ENCODE peak calls at places on chromosomes 12 and 14, in ten cellular contexts. One of them, this sample, is unnamed.

GRCh38 chr12:53380104-53380796 is at the start of gene SP1:
- DNase-seq in astrocyte of the cerebellum: peak; percentile 82
- DNase-seq in activated CD4-positive, alpha-beta T cell treated with anti-CD3 and anti-CD28 coated beads, Interleukin-2, amount 50 U/mL, for 1 hour: peak; percentile 99
- DNase-seq in lower leg skin: peak; percentile 100
- DNase-seq in HL-60: peak; percentile 88
- DNase-seq in bronchial epithelial cell: peak; percentile 77
- DNase-seq in HCT116: peak; percentile 82
- DNase-seq in stimulated activated CD4-positive, alpha-beta T cell treated with anti-CD3 and anti-CD28 coated beads, TNF-alpha, amount 100 ng/mL, for 48 hours: peak; percentile 85
- DNase-seq in iPS-NIHi11: peak; percentile 85
- DNase-seq in BJ: no peak
- DNase-seq in this sample: peak; percentile 60

GRCh38 chr12:20007331-20007730 is 361.0 kb upstream of the PDE3A start:
- DNase-seq in astrocyte of the cerebellum: no peak
- DNase-seq in activated CD4-positive, alpha-beta T cell treated with anti-CD3 and anti-CD28 coated beads, Interleukin-2, amount 50 U/mL, for 1 hour: no peak
- DNase-seq in lower leg skin: no peak
- DNase-seq in HL-60: no peak
- DNase-seq in bronchial epithelial cell: no peak
- DNase-seq in HCT116: no peak
- DNase-seq in stimulated activated CD4-positive, alpha-beta T cell treated with anti-CD3 and anti-CD28 coated beads, TNF-alpha, amount 100 ng/mL, for 48 hours: no peak
- DNase-seq in iPS-NIHi11: no peak
- DNase-seq in BJ: peak; percentile 70
- DNase-seq in this sample: no peak

GRCh38 chr14:51295666-51296263 is 55.7 kb downstream of the TMX1 start:
- DNase-seq in astrocyte of the cerebellum: no peak
- DNase-seq in activated CD4-positive, alpha-beta T cell treated with anti-CD3 and anti-CD28 coated beads, Interleukin-2, amount 50 U/mL, for 1 hour: no peak
- DNase-seq in lower leg skin: no peak
- DNase-seq in HL-60: no peak
- DNase-seq in bronchial epithelial cell: peak; percentile 74
- DNase-seq in HCT116: no peak
- DNase-seq in stimulated activated CD4-positive, alpha-beta T cell treated with anti-CD3 and anti-CD28 coated beads, TNF-alpha, amount 100 ng/mL, for 48 hours: no peak
- DNase-seq in iPS-NIHi11: no peak
- DNase-seq in BJ: no peak
- DNase-seq in this sample: no peak

GRCh38 chr12:120914794-120915193 is 10.6 kb upstream of the SPPL3 start:
- DNase-seq in astrocyte of the cerebellum: no peak
- DNase-seq in activated CD4-positive, alpha-beta T cell treated with anti-CD3 and anti-CD28 coated beads, Interleukin-2, amount 50 U/mL, for 1 hour: no peak
- DNase-seq in lower leg skin: no peak
- DNase-seq in HL-60: no peak
- DNase-seq in bronchial epithelial cell: peak; percentile 99
- DNase-seq in HCT116: no peak
- DNase-seq in stimulated activated CD4-positive, alpha-beta T cell treated with anti-CD3 and anti-CD28 coated beads, TNF-alpha, amount 100 ng/mL, for 48 hours: no peak
- DNase-seq in iPS-NIHi11: no peak
- DNase-seq in BJ: no peak
- DNase-seq in this sample: no peak

GRCh38 chr12:70831538-70831937 is 89.0 kb downstream of the PTPRR start:
- DNase-seq in astrocyte of the cerebellum: no peak
- DNase-seq in activated CD4-positive, alpha-beta T cell treated with anti-CD3 and anti-CD28 coated beads, Interleukin-2, amount 50 U/mL, for 1 hour: no peak
- DNase-seq in lower leg skin: no peak
- DNase-seq in HL-60: no peak
- DNase-seq in bronchial epithelial cell: peak; percentile 68
- DNase-seq in HCT116: peak; percentile 21
- DNase-seq in stimulated activated CD4-positive, alpha-beta T cell treated with anti-CD3 and anti-CD28 coated beads, TNF-alpha, amount 100 ng/mL, for 48 hours: no peak
- DNase-seq in iPS-NIHi11: no peak
- DNase-seq in BJ: no peak
- DNase-seq in this sample: no peak

GRCh38 chr12:19402743-19403400 is 36.4 kb upstream of the AEBP2 start:
- DNase-seq in astrocyte of the cerebellum: no peak
- DNase-seq in activated CD4-positive, alpha-beta T cell treated with anti-CD3 and anti-CD28 coated beads, Interleukin-2, amount 50 U/mL, for 1 hour: no peak
- DNase-seq in lower leg skin: no peak
- DNase-seq in HL-60: no peak
- DNase-seq in bronchial epithelial cell: peak; percentile 31
- DNase-seq in HCT116: no peak
- DNase-seq in stimulated activated CD4-positive, alpha-beta T cell treated with anti-CD3 and anti-CD28 coated beads, TNF-alpha, amount 100 ng/mL, for 48 hours: no peak
- DNase-seq in iPS-NIHi11: no peak
- DNase-seq in BJ: no peak
- DNase-seq in this sample: no peak

GRCh38 chr12:9134981-9135628 is 19.4 kb upstream of the A2M start:
- DNase-seq in astrocyte of the cerebellum: no peak
- DNase-seq in activated CD4-positive, alpha-beta T cell treated with anti-CD3 and anti-CD28 coated beads, Interleukin-2, amount 50 U/mL, for 1 hour: no peak
- DNase-seq in lower leg skin: no peak
- DNase-seq in HL-60: peak; percentile 26
- DNase-seq in bronchial epithelial cell: peak; percentile 22
- DNase-seq in HCT116: peak; percentile 8
- DNase-seq in stimulated activated CD4-positive, alpha-beta T cell treated with anti-CD3 and anti-CD28 coated beads, TNF-alpha, amount 100 ng/mL, for 48 hours: no peak
- DNase-seq in iPS-NIHi11: no peak
- DNase-seq in BJ: no peak
- DNase-seq in this sample: no peak

GRCh38 chr12:106980944-106981343 is 6.0 kb downstream of the MTERF2 start:
- DNase-seq in astrocyte of the cerebellum: no peak
- DNase-seq in activated CD4-positive, alpha-beta T cell treated with anti-CD3 and anti-CD28 coated beads, Interleukin-2, amount 50 U/mL, for 1 hour: no peak
- DNase-seq in lower leg skin: no peak
- DNase-seq in HL-60: no peak
- DNase-seq in bronchial epithelial cell: no peak
- DNase-seq in HCT116: no peak
- DNase-seq in stimulated activated CD4-positive, alpha-beta T cell treated with anti-CD3 and anti-CD28 coated beads, TNF-alpha, amount 100 ng/mL, for 48 hours: no peak
- DNase-seq in iPS-NIHi11: no peak
- DNase-seq in BJ: no peak
- DNase-seq in this sample: no peak

GRCh38 chr12:42904683-42905418 is 315.3 kb upstream of the PRICKLE1 start:
- DNase-seq in astrocyte of the cerebellum: no peak
- DNase-seq in activated CD4-positive, alpha-beta T cell treated with anti-CD3 and anti-CD28 coated beads, Interleukin-2, amount 50 U/mL, for 1 hour: no peak
- DNase-seq in lower leg skin: no peak
- DNase-seq in HL-60: no peak
- DNase-seq in bronchial epithelial cell: no peak
- DNase-seq in HCT116: no peak
- DNase-seq in stimulated activated CD4-positive, alpha-beta T cell treated with anti-CD3 and anti-CD28 coated beads, TNF-alpha, amount 100 ng/mL, for 48 hours: no peak
- DNase-seq in iPS-NIHi11: no peak
- DNase-seq in BJ: no peak
- DNase-seq in this sample: no peak

GRCh38 chr12:89756638-89757321 is 48.1 kb upstream of the ATP2B1 start:
- DNase-seq in astrocyte of the cerebellum: peak; percentile 89
- DNase-seq in activated CD4-positive, alpha-beta T cell treated with anti-CD3 and anti-CD28 coated beads, Interleukin-2, amount 50 U/mL, for 1 hour: no peak
- DNase-seq in lower leg skin: no peak
- DNase-seq in HL-60: peak; percentile 92
- DNase-seq in bronchial epithelial cell: peak; percentile 100
- DNase-seq in HCT116: peak; percentile 89
- DNase-seq in stimulated activated CD4-positive, alpha-beta T cell treated with anti-CD3 and anti-CD28 coated beads, TNF-alpha, amount 100 ng/mL, for 48 hours: no peak
- DNase-seq in iPS-NIHi11: no peak
- DNase-seq in BJ: peak; percentile 98
- DNase-seq in this sample: peak; percentile 64

GRCh38 chr12:21696603-21697002 is 39.0 kb upstream of the LDHB start:
- DNase-seq in astrocyte of the cerebellum: no peak
- DNase-seq in activated CD4-positive, alpha-beta T cell treated with anti-CD3 and anti-CD28 coated beads, Interleukin-2, amount 50 U/mL, for 1 hour: no peak
- DNase-seq in lower leg skin: no peak
- DNase-seq in HL-60: no peak
- DNase-seq in bronchial epithelial cell: no peak
- DNase-seq in HCT116: no peak
- DNase-seq in stimulated activated CD4-positive, alpha-beta T cell treated with anti-CD3 and anti-CD28 coated beads, TNF-alpha, amount 100 ng/mL, for 48 hours: no peak
- DNase-seq in iPS-NIHi11: no peak
- DNase-seq in BJ: no peak
- DNase-seq in this sample: no peak

GRCh38 chr12:32312049-32312670 is 87.2 kb upstream of the FGD4 start:
- DNase-seq in astrocyte of the cerebellum: peak; percentile 70
- DNase-seq in activated CD4-positive, alpha-beta T cell treated with anti-CD3 and anti-CD28 coated beads, Interleukin-2, amount 50 U/mL, for 1 hour: no peak
- DNase-seq in lower leg skin: no peak
- DNase-seq in HL-60: peak; percentile 7
- DNase-seq in bronchial epithelial cell: peak; percentile 65
- DNase-seq in HCT116: peak; percentile 55
- DNase-seq in stimulated activated CD4-positive, alpha-beta T cell treated with anti-CD3 and anti-CD28 coated beads, TNF-alpha, amount 100 ng/mL, for 48 hours: no peak
- DNase-seq in iPS-NIHi11: peak; percentile 58
- DNase-seq in BJ: peak; percentile 30
- DNase-seq in this sample: no peak

GRCh38 chr12:110704750-110705149 is 15.8 kb upstream of the HVCN1 start:
- DNase-seq in astrocyte of the cerebellum: no peak
- DNase-seq in activated CD4-positive, alpha-beta T cell treated with anti-CD3 and anti-CD28 coated beads, Interleukin-2, amount 50 U/mL, for 1 hour: no peak
- DNase-seq in lower leg skin: no peak
- DNase-seq in HL-60: no peak
- DNase-seq in bronchial epithelial cell: peak; percentile 33
- DNase-seq in HCT116: peak; percentile 60
- DNase-seq in stimulated activated CD4-positive, alpha-beta T cell treated with anti-CD3 and anti-CD28 coated beads, TNF-alpha, amount 100 ng/mL, for 48 hours: no peak
- DNase-seq in iPS-NIHi11: peak; percentile 55
- DNase-seq in BJ: no peak
- DNase-seq in this sample: no peak

GRCh38 chr12:2244013-2244861 is 191.4 kb downstream of the CACNA1C start:
- DNase-seq in astrocyte of the cerebellum: peak; percentile 95
- DNase-seq in activated CD4-positive, alpha-beta T cell treated with anti-CD3 and anti-CD28 coated beads, Interleukin-2, amount 50 U/mL, for 1 hour: no peak
- DNase-seq in lower leg skin: no peak
- DNase-seq in HL-60: no peak
- DNase-seq in bronchial epithelial cell: peak; percentile 5
- DNase-seq in HCT116: peak; percentile 2
- DNase-seq in stimulated activated CD4-positive, alpha-beta T cell treated with anti-CD3 and anti-CD28 coated beads, TNF-alpha, amount 100 ng/mL, for 48 hours: no peak
- DNase-seq in iPS-NIHi11: peak; percentile 51
- DNase-seq in BJ: peak; percentile 69
- DNase-seq in this sample: no peak

GRCh38 chr12:14264777-14265176 is 100.7 kb upstream of the ATF7IP start:
- DNase-seq in astrocyte of the cerebellum: no peak
- DNase-seq in activated CD4-positive, alpha-beta T cell treated with anti-CD3 and anti-CD28 coated beads, Interleukin-2, amount 50 U/mL, for 1 hour: no peak
- DNase-seq in lower leg skin: no peak
- DNase-seq in HL-60: peak; percentile 55
- DNase-seq in bronchial epithelial cell: peak; percentile 71
- DNase-seq in HCT116: no peak
- DNase-seq in stimulated activated CD4-positive, alpha-beta T cell treated with anti-CD3 and anti-CD28 coated beads, TNF-alpha, amount 100 ng/mL, for 48 hours: no peak
- DNase-seq in iPS-NIHi11: no peak
- DNase-seq in BJ: no peak
- DNase-seq in this sample: no peak

GRCh38 chr14:99774526-99775307 is 18.5 kb upstream of the EML1 start:
- DNase-seq in astrocyte of the cerebellum: peak; percentile 58
- DNase-seq in activated CD4-positive, alpha-beta T cell treated with anti-CD3 and anti-CD28 coated beads, Interleukin-2, amount 50 U/mL, for 1 hour: no peak
- DNase-seq in lower leg skin: peak; percentile 86
- DNase-seq in HL-60: peak; percentile 46
- DNase-seq in bronchial epithelial cell: no peak
- DNase-seq in HCT116: no peak
- DNase-seq in stimulated activated CD4-positive, alpha-beta T cell treated with anti-CD3 and anti-CD28 coated beads, TNF-alpha, amount 100 ng/mL, for 48 hours: no peak
- DNase-seq in iPS-NIHi11: no peak
- DNase-seq in BJ: no peak
- DNase-seq in this sample: no peak

GRCh38 chr14:32472512-32473472 is 143.7 kb downstream of the AKAP6 start:
- DNase-seq in astrocyte of the cerebellum: peak; percentile 47
- DNase-seq in activated CD4-positive, alpha-beta T cell treated with anti-CD3 and anti-CD28 coated beads, Interleukin-2, amount 50 U/mL, for 1 hour: no peak
- DNase-seq in lower leg skin: no peak
- DNase-seq in HL-60: no peak
- DNase-seq in bronchial epithelial cell: peak; percentile 79
- DNase-seq in HCT116: no peak
- DNase-seq in stimulated activated CD4-positive, alpha-beta T cell treated with anti-CD3 and anti-CD28 coated beads, TNF-alpha, amount 100 ng/mL, for 48 hours: no peak
- DNase-seq in iPS-NIHi11: peak; percentile 11
- DNase-seq in BJ: peak; percentile 71
- DNase-seq in this sample: no peak

GRCh38 chr12:5201554-5202243 is 158.0 kb downstream of the KCNA5 start:
- DNase-seq in astrocyte of the cerebellum: no peak
- DNase-seq in activated CD4-positive, alpha-beta T cell treated with anti-CD3 and anti-CD28 coated beads, Interleukin-2, amount 50 U/mL, for 1 hour: no peak
- DNase-seq in lower leg skin: no peak
- DNase-seq in HL-60: no peak
- DNase-seq in bronchial epithelial cell: no peak
- DNase-seq in HCT116: no peak
- DNase-seq in stimulated activated CD4-positive, alpha-beta T cell treated with anti-CD3 and anti-CD28 coated beads, TNF-alpha, amount 100 ng/mL, for 48 hours: no peak
- DNase-seq in iPS-NIHi11: peak; percentile 60
- DNase-seq in BJ: no peak
- DNase-seq in this sample: no peak

GRCh38 chr14:33839193-33840076 is 111.4 kb downstream of the EGLN3 start:
- DNase-seq in astrocyte of the cerebellum: peak; percentile 28
- DNase-seq in activated CD4-positive, alpha-beta T cell treated with anti-CD3 and anti-CD28 coated beads, Interleukin-2, amount 50 U/mL, for 1 hour: peak; percentile 53
- DNase-seq in lower leg skin: no peak
- DNase-seq in HL-60: peak; percentile 40
- DNase-seq in bronchial epithelial cell: peak; percentile 33
- DNase-seq in HCT116: peak; percentile 31
- DNase-seq in stimulated activated CD4-positive, alpha-beta T cell treated with anti-CD3 and anti-CD28 coated beads, TNF-alpha, amount 100 ng/mL, for 48 hours: peak; percentile 8
- DNase-seq in iPS-NIHi11: peak; percentile 62
- DNase-seq in BJ: no peak
- DNase-seq in this sample: peak; percentile 30

GRCh38 chr12:49961111-49961922 is at the start of gene AQP5:
- DNase-seq in astrocyte of the cerebellum: no peak
- DNase-seq in activated CD4-positive, alpha-beta T cell treated with anti-CD3 and anti-CD28 coated beads, Interleukin-2, amount 50 U/mL, for 1 hour: no peak
- DNase-seq in lower leg skin: no peak
- DNase-seq in HL-60: no peak
- DNase-seq in bronchial epithelial cell: no peak
- DNase-seq in HCT116: no peak
- DNase-seq in stimulated activated CD4-positive, alpha-beta T cell treated with anti-CD3 and anti-CD28 coated beads, TNF-alpha, amount 100 ng/mL, for 48 hours: no peak
- DNase-seq in iPS-NIHi11: peak; percentile 77
- DNase-seq in BJ: no peak
- DNase-seq in this sample: no peak

GRCh38 chr14:81625343-81625742 is 91.7 kb upstream of the SEL1L start:
- DNase-seq in astrocyte of the cerebellum: no peak
- DNase-seq in activated CD4-positive, alpha-beta T cell treated with anti-CD3 and anti-CD28 coated beads, Interleukin-2, amount 50 U/mL, for 1 hour: no peak
- DNase-seq in lower leg skin: no peak
- DNase-seq in HL-60: no peak
- DNase-seq in bronchial epithelial cell: peak; percentile 48
- DNase-seq in HCT116: peak; percentile 15
- DNase-seq in stimulated activated CD4-positive, alpha-beta T cell treated with anti-CD3 and anti-CD28 coated beads, TNF-alpha, amount 100 ng/mL, for 48 hours: no peak
- DNase-seq in iPS-NIHi11: peak; percentile 17
- DNase-seq in BJ: no peak
- DNase-seq in this sample: no peak

GRCh38 chr12:49748306-49748705 is 6.9 kb downstream of the TMBIM6 start:
- DNase-seq in astrocyte of the cerebellum: no peak
- DNase-seq in activated CD4-positive, alpha-beta T cell treated with anti-CD3 and anti-CD28 coated beads, Interleukin-2, amount 50 U/mL, for 1 hour: no peak
- DNase-seq in lower leg skin: no peak
- DNase-seq in HL-60: no peak
- DNase-seq in bronchial epithelial cell: no peak
- DNase-seq in HCT116: no peak
- DNase-seq in stimulated activated CD4-positive, alpha-beta T cell treated with anti-CD3 and anti-CD28 coated beads, TNF-alpha, amount 100 ng/mL, for 48 hours: no peak
- DNase-seq in iPS-NIHi11: no peak
- DNase-seq in BJ: no peak
- DNase-seq in this sample: no peak

GRCh38 chr12:27003421-27004311 is 10.5 kb downstream of the TM7SF3 start:
- DNase-seq in astrocyte of the cerebellum: no peak
- DNase-seq in activated CD4-positive, alpha-beta T cell treated with anti-CD3 and anti-CD28 coated beads, Interleukin-2, amount 50 U/mL, for 1 hour: no peak
- DNase-seq in lower leg skin: no peak
- DNase-seq in HL-60: no peak
- DNase-seq in bronchial epithelial cell: no peak
- DNase-seq in HCT116: no peak
- DNase-seq in stimulated activated CD4-positive, alpha-beta T cell treated with anti-CD3 and anti-CD28 coated beads, TNF-alpha, amount 100 ng/mL, for 48 hours: no peak
- DNase-seq in iPS-NIHi11: no peak
- DNase-seq in BJ: no peak
- DNase-seq in this sample: no peak

GRCh38 chr12:5589055-5589454 is 157.1 kb downstream of the NTF3 start:
- DNase-seq in astrocyte of the cerebellum: no peak
- DNase-seq in activated CD4-positive, alpha-beta T cell treated with anti-CD3 and anti-CD28 coated beads, Interleukin-2, amount 50 U/mL, for 1 hour: no peak
- DNase-seq in lower leg skin: no peak
- DNase-seq in HL-60: no peak
- DNase-seq in bronchial epithelial cell: no peak
- DNase-seq in HCT116: no peak
- DNase-seq in stimulated activated CD4-positive, alpha-beta T cell treated with anti-CD3 and anti-CD28 coated beads, TNF-alpha, amount 100 ng/mL, for 48 hours: no peak
- DNase-seq in iPS-NIHi11: no peak
- DNase-seq in BJ: no peak
- DNase-seq in this sample: no peak

GRCh38 chr14:100304825-100305445 is 1.3 kb downstream of the SLC25A29 start:
- DNase-seq in astrocyte of the cerebellum: no peak
- DNase-seq in activated CD4-positive, alpha-beta T cell treated with anti-CD3 and anti-CD28 coated beads, Interleukin-2, amount 50 U/mL, for 1 hour: no peak
- DNase-seq in lower leg skin: peak; percentile 90
- DNase-seq in HL-60: no peak
- DNase-seq in bronchial epithelial cell: peak; percentile 30
- DNase-seq in HCT116: no peak
- DNase-seq in stimulated activated CD4-positive, alpha-beta T cell treated with anti-CD3 and anti-CD28 coated beads, TNF-alpha, amount 100 ng/mL, for 48 hours: no peak
- DNase-seq in iPS-NIHi11: peak; percentile 73
- DNase-seq in BJ: no peak
- DNase-seq in this sample: no peak

GRCh38 chr12:64882687-64883086 is 58.2 kb downstream of the TBC1D30 start:
- DNase-seq in astrocyte of the cerebellum: no peak
- DNase-seq in activated CD4-positive, alpha-beta T cell treated with anti-CD3 and anti-CD28 coated beads, Interleukin-2, amount 50 U/mL, for 1 hour: no peak
- DNase-seq in lower leg skin: no peak
- DNase-seq in HL-60: no peak
- DNase-seq in bronchial epithelial cell: no peak
- DNase-seq in HCT116: no peak
- DNase-seq in stimulated activated CD4-positive, alpha-beta T cell treated with anti-CD3 and anti-CD28 coated beads, TNF-alpha, amount 100 ng/mL, for 48 hours: no peak
- DNase-seq in iPS-NIHi11: no peak
- DNase-seq in BJ: no peak
- DNase-seq in this sample: no peak

GRCh38 chr12:129720618-129721017 is 183.2 kb downstream of the TMEM132D start:
- DNase-seq in astrocyte of the cerebellum: no peak
- DNase-seq in activated CD4-positive, alpha-beta T cell treated with anti-CD3 and anti-CD28 coated beads, Interleukin-2, amount 50 U/mL, for 1 hour: no peak
- DNase-seq in lower leg skin: no peak
- DNase-seq in HL-60: no peak
- DNase-seq in bronchial epithelial cell: no peak
- DNase-seq in HCT116: no peak
- DNase-seq in stimulated activated CD4-positive, alpha-beta T cell treated with anti-CD3 and anti-CD28 coated beads, TNF-alpha, amount 100 ng/mL, for 48 hours: no peak
- DNase-seq in iPS-NIHi11: no peak
- DNase-seq in BJ: no peak
- DNase-seq in this sample: no peak

This sample was measured in GM18507.